ENCODE peak calls at places on chromosomes 5 and 9, in ten cellular contexts. K is MCF 10A, N is HFF-Myc, E is GM23338, H is prostate gland, L is WTC11, B is foreskin fibroblast, P is endodermal cell, R is AG09309, U is gastrocnemius medialis. I is an unnamed sample.
A peak's percentile ranks its signal among the peaks of the same experiment; 100 is the strongest.

GRCh38 chr5:15014809-15015208 is 143.2 kb upstream of the ANKH start:
- DNase-seq in K (no peak), N (no peak), E (no peak), H (no peak), L (no peak), B (no peak), P (no peak), R (no peak), U (no peak), I (peak; percentile 80)

GRCh38 chr9:126126012-126126411 is 200.6 kb upstream of the MVB12B start:
- DNase-seq in K (no peak), N (no peak), E (no peak), H (no peak), L (no peak), B (no peak), P (peak; percentile 24), R (no peak), U (no peak), I (no peak)

GRCh38 chr5:155211764-155212163 is 198.2 kb downstream of the KIF4B start:
- DNase-seq in K (no peak), N (no peak), E (no peak), H (no peak), L (no peak), B (no peak), P (no peak), R (no peak), U (no peak), I (no peak)

GRCh38 chr9:29701536-29701935 is 2128.3 kb upstream of the C9orf72 start:
- DNase-seq in K (peak; percentile 25), N (no peak), E (no peak), H (no peak), L (no peak), B (peak; percentile 3), P (no peak), R (no peak), U (no peak), I (no peak)

GRCh38 chr5:178590141-178590923 is at the start of gene COL23A1:
- DNase-seq in K (no peak), N (no peak), E (peak; percentile 86), H (no peak), L (peak; percentile 70), B (peak; percentile 66), P (peak; percentile 90), R (no peak), U (peak; percentile 53), I (peak; percentile 27)

GRCh38 chr9:94771096-94771495 is 44.6 kb downstream of the AOPEP start:
- DNase-seq in K (no peak), N (no peak), E (no peak), H (no peak), L (no peak), B (no peak), P (no peak), R (no peak), U (no peak), I (no peak)

GRCh38 chr5:167743685-167744084 is 547.8 kb upstream of the WWC1 start:
- DNase-seq in K (peak; percentile 90), N (no peak), E (no peak), H (no peak), L (no peak), B (peak; percentile 83), P (no peak), R (peak; percentile 77), U (no peak), I (peak; percentile 93)

GRCh38 chr5:41841325-41841724 is 28.9 kb downstream of the OXCT1 start:
- DNase-seq in K (no peak), N (no peak), E (no peak), H (no peak), L (no peak), B (no peak), P (no peak), R (no peak), U (no peak), I (no peak)

GRCh38 chr5:95660060-95660459 is 13.5 kb downstream of the RFESD start:
- DNase-seq in K (no peak), N (no peak), E (no peak), H (no peak), L (no peak), B (no peak), P (no peak), R (no peak), U (no peak), I (no peak)

GRCh38 chr9:92564479-92564878 is 28.7 kb upstream of the ECM2 start:
- DNase-seq in K (no peak), N (no peak), E (no peak), H (no peak), L (no peak), B (peak; percentile 48), P (no peak), R (no peak), U (no peak), I (peak; percentile 68)

GRCh38 chr5:80346055-80346454 is 26.3 kb downstream of the SPZ1 start:
- DNase-seq in K (peak; percentile 55), N (no peak), E (peak; percentile 77), H (no peak), L (peak; percentile 37), B (peak; percentile 9), P (peak; percentile 79), R (no peak), U (no peak), I (no peak)

GRCh38 chr9:128503870-128504269 is 649 bp upstream of the GLE1 start:
- DNase-seq in K (no peak), N (no peak), E (peak; percentile 40), H (no peak), L (no peak), B (peak; percentile 52), P (no peak), R (no peak), U (no peak), I (peak; percentile 15)

GRCh38 chr5:145244788-145245187 is 590.4 kb downstream of the PRELID2 start:
- DNase-seq in K (peak; percentile 39), N (no peak), E (no peak), H (no peak), L (no peak), B (peak; percentile 25), P (no peak), R (peak; percentile 8), U (no peak), I (peak; percentile 10)

GRCh38 chr9:129276486-129277260 is 98.6 kb upstream of the IER5L start:
- DNase-seq in K (no peak), N (no peak), E (no peak), H (no peak), L (no peak), B (no peak), P (peak; percentile 76), R (no peak), U (no peak), I (no peak)

GRCh38 chr9:121999556-121999955 is 93.6 kb downstream of the TTLL11 start:
- DNase-seq in K (no peak), N (no peak), E (no peak), H (no peak), L (no peak), B (no peak), P (peak; percentile 5), R (no peak), U (no peak), I (no peak)

GRCh38 chr9:38639577-38639940 is 19.2 kb upstream of the ANKRD18A start:
- DNase-seq in K (no peak), N (no peak), E (no peak), H (no peak), L (no peak), B (no peak), P (no peak), R (no peak), U (no peak), I (no peak)

GRCh38 chr9:26301659-26302058 is 590.9 kb downstream of the CAAP1 start:
- DNase-seq in K (peak; percentile 3), N (no peak), E (no peak), H (no peak), L (no peak), B (no peak), P (no peak), R (no peak), U (no peak), I (no peak)

DNA sequence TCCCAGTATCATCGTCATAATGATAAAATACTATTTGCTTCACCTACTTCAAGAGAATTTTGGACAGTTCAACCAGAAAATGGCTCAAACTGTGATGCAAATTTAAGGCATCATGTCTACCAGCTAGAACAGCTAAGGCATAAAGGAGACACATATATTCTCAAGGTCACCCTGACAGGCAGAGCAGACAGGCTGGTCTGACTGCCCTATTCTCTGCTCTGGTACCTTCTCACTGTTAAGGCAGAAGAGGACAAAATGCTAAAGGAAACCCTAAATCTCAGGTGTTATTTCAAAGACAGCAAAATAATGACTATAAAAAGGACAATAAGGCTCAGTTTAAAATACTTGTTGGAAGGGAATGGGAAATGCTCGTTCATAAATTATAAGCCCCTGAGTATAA is 87.2 kb downstream of the MRPS27 start:
- DNase-seq in K (no peak), N (no peak), E (no peak), H (no peak), L (no peak), B (no peak), P (no peak), R (no peak), U (no peak), I (no peak)
- TF ChIP-seq CTCF in K (no peak), N (no peak), E (no peak), H (no peak), L (no peak), B (no peak), P (no peak), R (no peak), U (no peak), I (no peak)

DNA sequence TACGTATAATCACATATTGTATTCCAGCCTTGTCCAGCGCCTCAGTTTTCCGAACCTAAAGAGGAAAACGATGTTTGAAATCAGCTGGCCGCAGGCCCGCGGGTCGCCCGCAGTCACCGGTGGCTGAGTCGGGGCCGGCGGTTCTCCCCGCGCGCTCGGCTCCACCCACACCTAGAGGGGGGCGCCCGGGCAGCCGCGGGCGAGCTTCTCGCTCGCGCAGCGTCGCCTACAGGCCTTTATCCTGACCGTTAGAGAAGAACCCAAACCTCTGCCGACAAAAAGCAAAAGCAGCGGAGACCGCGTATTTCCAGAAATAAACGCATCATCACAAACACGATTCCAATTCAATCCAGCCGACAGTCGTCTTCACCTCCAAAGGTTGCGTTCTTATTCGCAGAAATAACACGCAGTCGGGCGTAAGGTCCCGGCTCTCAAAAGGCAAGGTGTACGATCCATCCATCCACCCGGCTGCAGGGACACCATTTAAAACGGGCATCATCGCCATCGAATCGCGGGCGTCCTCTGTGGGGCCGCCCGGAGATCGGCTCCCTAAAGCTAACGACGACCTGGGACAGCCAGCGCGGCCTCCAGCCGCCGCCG is 680 bp upstream of the NIPBL start:
- DNase-seq in K (peak; percentile 74), N (no peak), E (peak; percentile 73), H (peak; percentile 78), L (peak; percentile 67), B (peak; percentile 93), P (peak; percentile 87), R (no peak), U (peak; percentile 78), I (peak; percentile 72)
- TF ChIP-seq CTCF in K (peak; percentile 31), N (peak; percentile 46), E (peak; percentile 38), H (peak; percentile 56), L (no peak), B (peak; percentile 55), P (peak; percentile 65), R (peak; percentile 55), U (peak; percentile 14), I (peak; percentile 58)

GRCh38 chr5:1511651-1512540 is 11.9 kb downstream of the LPCAT1 start:
- DNase-seq in K (peak; percentile 19), N (no peak), E (no peak), H (no peak), L (peak; percentile 24), B (peak; percentile 92), P (peak; percentile 72), R (peak; percentile 28), U (peak; percentile 9), I (peak; percentile 67)
- TF ChIP-seq CTCF in K (peak; percentile 15), N (no peak), E (no peak), H (no peak), L (no peak), B (peak; percentile 29), P (peak; percentile 62), R (peak; percentile 49), U (no peak), I (peak; percentile 41)

GRCh38 chr9:99326112-99326916 is 104.2 kb downstream of the SEC61B start:
- DNase-seq in K (no peak), N (no peak), E (peak; percentile 42), H (no peak), L (no peak), B (no peak), P (peak; percentile 58), R (peak; percentile 40), U (no peak), I (no peak)
- TF ChIP-seq CTCF in K (no peak), N (no peak), E (peak; percentile 41), H (no peak), L (no peak), B (no peak), P (peak; percentile 63), R (peak; percentile 2), U (no peak), I (no peak)

I was measured in AG10803.